ENCODE peak calls at places on chromosome 17, in seven cellular contexts. One of them, this sample, is unnamed.

GRCh38 chr17:81684442-81684911 is 666 bp downstream of the HGS start:
- DNase-seq in fibroblast of gingiva: peak; percentile 77
- DNase-seq in AG04449: peak; percentile 24
- DNase-seq in posterior cingulate gyrus: no peak
- DNase-seq in germinal center: no peak
- DNase-seq in mesothelial cell of epicardium: no peak
- DNase-seq in ovary: no peak
- DNase-seq in this sample: peak; percentile 80

GRCh38 chr17:27578718-27579085 is 52.3 kb upstream of the LGALS9 start:
- DNase-seq in fibroblast of gingiva: no peak
- DNase-seq in AG04449: no peak
- DNase-seq in posterior cingulate gyrus: no peak
- DNase-seq in germinal center: no peak
- DNase-seq in mesothelial cell of epicardium: no peak
- DNase-seq in ovary: no peak
- DNase-seq in this sample: no peak

GRCh38 chr17:48545022-48545376 is at the start of gene HOXB2:
- DNase-seq in fibroblast of gingiva: no peak
- DNase-seq in AG04449: no peak
- DNase-seq in posterior cingulate gyrus: no peak
- DNase-seq in germinal center: no peak
- DNase-seq in mesothelial cell of epicardium: no peak
- DNase-seq in ovary: no peak
- DNase-seq in this sample: no peak

GRCh38 chr17:76080934-76081287 is 1.9 kb downstream of the ZACN start:
- DNase-seq in fibroblast of gingiva: no peak
- DNase-seq in AG04449: no peak
- DNase-seq in posterior cingulate gyrus: no peak
- DNase-seq in germinal center: no peak
- DNase-seq in mesothelial cell of epicardium: no peak
- DNase-seq in ovary: no peak
- DNase-seq in this sample: no peak

GRCh38 chr17:63434951-63435571 is 11.0 kb downstream of the CYB561 start:
- DNase-seq in fibroblast of gingiva: peak; percentile 59
- DNase-seq in AG04449: no peak
- DNase-seq in posterior cingulate gyrus: peak; percentile 88
- DNase-seq in germinal center: no peak
- DNase-seq in mesothelial cell of epicardium: no peak
- DNase-seq in ovary: no peak
- DNase-seq in this sample: peak; percentile 53

GRCh38 chr17:2101448-2102257 is 46.8 kb downstream of the HIC1 start:
- DNase-seq in fibroblast of gingiva: no peak
- DNase-seq in AG04449: no peak
- DNase-seq in posterior cingulate gyrus: no peak
- DNase-seq in germinal center: no peak
- DNase-seq in mesothelial cell of epicardium: no peak
- DNase-seq in ovary: no peak
- DNase-seq in this sample: no peak

GRCh38 chr17:79003661-79004411 is 5.7 kb downstream of the CANT1 start:
- DNase-seq in fibroblast of gingiva: no peak
- DNase-seq in AG04449: no peak
- DNase-seq in posterior cingulate gyrus: no peak
- DNase-seq in germinal center: peak; percentile 0
- DNase-seq in mesothelial cell of epicardium: no peak
- DNase-seq in ovary: peak; percentile 30
- DNase-seq in this sample: no peak

GRCh38 chr17:4626734-4627256 is 14.7 kb downstream of the ALOX15 start:
- DNase-seq in fibroblast of gingiva: no peak
- DNase-seq in AG04449: no peak
- DNase-seq in posterior cingulate gyrus: no peak
- DNase-seq in germinal center: no peak
- DNase-seq in mesothelial cell of epicardium: no peak
- DNase-seq in ovary: no peak
- DNase-seq in this sample: no peak

GRCh38 chr17:77475012-77475976 is 334.5 kb downstream of the SEC14L1 start:
- DNase-seq in fibroblast of gingiva: peak; percentile 54
- DNase-seq in AG04449: peak; percentile 61
- DNase-seq in posterior cingulate gyrus: no peak
- DNase-seq in germinal center: no peak
- DNase-seq in mesothelial cell of epicardium: no peak
- DNase-seq in ovary: no peak
- DNase-seq in this sample: peak; percentile 39

GRCh38 chr17:65530985-65531507 is 30.4 kb downstream of the AXIN2 start:
- DNase-seq in fibroblast of gingiva: peak; percentile 36
- DNase-seq in AG04449: no peak
- DNase-seq in posterior cingulate gyrus: no peak
- DNase-seq in germinal center: no peak
- DNase-seq in mesothelial cell of epicardium: no peak
- DNase-seq in ovary: no peak
- DNase-seq in this sample: no peak

GRCh38 chr17:725746-726145 is 6.7 kb upstream of the TLCD3A start:
- DNase-seq in fibroblast of gingiva: no peak
- DNase-seq in AG04449: no peak
- DNase-seq in posterior cingulate gyrus: no peak
- DNase-seq in germinal center: no peak
- DNase-seq in mesothelial cell of epicardium: no peak
- DNase-seq in ovary: no peak
- DNase-seq in this sample: no peak

GRCh38 chr17:82949984-82950383 is 110.2 kb upstream of the ZNF750 start:
- DNase-seq in fibroblast of gingiva: no peak
- DNase-seq in AG04449: no peak
- DNase-seq in posterior cingulate gyrus: no peak
- DNase-seq in germinal center: no peak
- DNase-seq in mesothelial cell of epicardium: no peak
- DNase-seq in ovary: peak; percentile 11
- DNase-seq in this sample: no peak

GRCh38 chr17:82022981-82023446 is at the start of gene LRRC45:
- DNase-seq in fibroblast of gingiva: peak; percentile 100
- DNase-seq in AG04449: peak; percentile 94
- DNase-seq in posterior cingulate gyrus: peak; percentile 100
- DNase-seq in germinal center: peak; percentile 99
- DNase-seq in mesothelial cell of epicardium: peak; percentile 99
- DNase-seq in ovary: peak; percentile 100
- DNase-seq in this sample: peak; percentile 99

GRCh38 chr17:4534928-4535666 is 20.1 kb downstream of the MYBBP1A start:
- DNase-seq in fibroblast of gingiva: no peak
- DNase-seq in AG04449: no peak
- DNase-seq in posterior cingulate gyrus: no peak
- DNase-seq in germinal center: no peak
- DNase-seq in mesothelial cell of epicardium: no peak
- DNase-seq in ovary: peak; percentile 38
- DNase-seq in this sample: no peak

GRCh38 chr17:45863857-45864654 is 19.4 kb downstream of the SPPL2C start:
- DNase-seq in fibroblast of gingiva: no peak
- DNase-seq in AG04449: no peak
- DNase-seq in posterior cingulate gyrus: no peak
- DNase-seq in germinal center: no peak
- DNase-seq in mesothelial cell of epicardium: no peak
- DNase-seq in ovary: no peak
- DNase-seq in this sample: no peak

GRCh38 chr17:45963889-45964288 is 35.2 kb upstream of the STH start:
- DNase-seq in fibroblast of gingiva: no peak
- DNase-seq in AG04449: no peak
- DNase-seq in posterior cingulate gyrus: no peak
- DNase-seq in germinal center: no peak
- DNase-seq in mesothelial cell of epicardium: no peak
- DNase-seq in ovary: no peak
- DNase-seq in this sample: no peak